ENCODE peak calls at places on chromosomes 13 and 19, in seven cellular contexts. I is pulmonary artery endothelial cell, L is iris pigment epithelial cell, H is RWPE1, Z is osteocyte, K is ovary, B is Peyer's patch. V is an unnamed sample.

GRCh38 chr13:91398413-91399188 is at the start of gene GPC5:
- DNase-seq in K (peak), Z (peak), I (no peak), B (peak), L (peak), H (peak), V (peak)

GRCh38 chr13:47232516-47232915 is 335.7 kb upstream of the HTR2A start:
- DNase-seq in H (no peak), B (no peak), Z (no peak), I (no peak), L (no peak), K (no peak), V (no peak)

GRCh38 chr13:41942462-41943094 is 18.3 kb downstream of the VWA8 start:
- DNase-seq in Z (no peak), H (peak), I (no peak), L (peak), B (no peak), K (no peak), V (peak)

GRCh38 chr13:60019119-60019993 is 144.4 kb downstream of the DIAPH3 start:
- DNase-seq in H (no peak), Z (no peak), L (peak), K (no peak), B (no peak), I (no peak), V (peak)

GRCh38 chr13:97018029-97018819 is 23.9 kb upstream of the OXGR1 start:
- DNase-seq in I (peak), Z (no peak), B (peak), H (peak), K (peak), L (peak), V (peak)

GRCh38 chr19:49705919-49706318 is 15.0 kb downstream of the CPT1C start:
- DNase-seq in L (no peak), B (no peak), K (no peak), H (no peak), I (no peak), Z (no peak), V (no peak)

GRCh38 chr19:39826311-39826945 is 7.5 kb downstream of the DYRK1B start:
- DNase-seq in L (no peak), Z (no peak), K (no peak), B (peak), I (no peak), H (no peak), V (no peak)

GRCh38 chr19:17184381-17184841 is 30.7 kb upstream of the USE1 start:
- DNase-seq in Z (no peak), K (no peak), L (no peak), H (no peak), I (no peak), B (peak), V (no peak)

GRCh38 chr13:77533875-77534788 is 1.4 kb upstream of the SCEL start:
- DNase-seq in I (no peak), Z (no peak), K (no peak), L (peak), B (no peak), H (no peak), V (no peak)

GRCh38 chr13:19050901-19051300 is 130.7 kb downstream of the TUBA3C start:
- DNase-seq in Z (no peak), K (no peak), L (no peak), H (no peak), B (no peak), I (no peak), V (no peak)

GRCh38 chr13:40445557-40445990 is 220.9 kb downstream of the FOXO1 start:
- DNase-seq in L (peak), K (no peak), B (peak), H (peak), I (peak), Z (no peak), V (peak)

GRCh38 chr13:99726261-99726894 is 225.1 kb downstream of the TM9SF2 start:
- DNase-seq in K (no peak), B (no peak), Z (no peak), I (no peak), L (no peak), H (no peak), V (no peak)

GRCh38 chr19:555474-555808 is 11.6 kb downstream of the GZMM start:
- DNase-seq in Z (no peak), I (no peak), H (no peak), K (no peak), L (no peak), B (no peak), V (no peak)

GRCh38 chr13:114068723-114069322 is 63.6 kb downstream of the RASA3 start:
- DNase-seq in H (no peak), K (peak), Z (no peak), I (peak), L (peak), B (peak), V (peak)

GRCh38 chr19:45769821-45770191 is 754 bp upstream of the SIX5 start:
- DNase-seq in H (no peak), B (peak), L (peak), K (peak), I (no peak), Z (no peak), V (no peak)

GRCh38 chr19:55973982-55974381 is 12.6 kb upstream of the NLRP5 start:
- DNase-seq in K (no peak), I (no peak), H (no peak), Z (no peak), B (no peak), L (no peak), V (no peak)

GRCh38 chr13:44961997-44962396 is 27.3 kb downstream of the NUFIP1 start:
- DNase-seq in Z (no peak), I (no peak), K (no peak), B (no peak), L (no peak), H (no peak), V (no peak)

GRCh38 chr19:16834747-16835146 is 5.5 kb downstream of the SIN3B start:
- DNase-seq in L (no peak), H (no peak), B (no peak), K (no peak), I (no peak), Z (no peak), V (no peak)

GRCh38 chr19:18946918-18947317 is 5.9 kb upstream of the HOMER3 start:
- DNase-seq in I (no peak), H (no peak), L (no peak), Z (no peak), K (no peak), B (peak), V (no peak)

GRCh38 chr13:27183561-27184147 is 12.0 kb upstream of the USP12 start:
- DNase-seq in K (no peak), Z (no peak), I (no peak), B (no peak), H (no peak), L (peak), V (peak)

GRCh38 chr19:6710273-6711077 is 10.0 kb downstream of the C3 start:
- DNase-seq in H (no peak), Z (no peak), L (no peak), B (no peak), K (no peak), I (no peak), V (no peak)

GRCh38 chr19:1745589-1746031 is 7.7 kb upstream of the ONECUT3 start:
- DNase-seq in H (no peak), B (no peak), Z (no peak), K (no peak), I (no peak), L (no peak), V (peak)

GRCh38 chr13:52011690-52012511 is at the start of gene ALG11:
- DNase-seq in Z (peak), I (peak), H (peak), K (peak), L (peak), B (peak), V (peak)

GRCh38 chr13:112792511-112792910 is 102.7 kb downstream of the ATP11A start:
- DNase-seq in Z (no peak), B (no peak), L (no peak), I (no peak), K (no peak), H (no peak), V (no peak)

GRCh38 chr19:54297759-54298305 is 15.1 kb downstream of the LILRA5 start:
- DNase-seq in L (peak), K (no peak), Z (no peak), B (no peak), I (no peak), H (no peak), V (no peak)